ENCODE peak calls at places on chromosome 18, in six cellular contexts. One of them, this sample, is unnamed.

GRCh38 chr18:7221424-7222155 is 9.3 kb upstream of the LRRC30 start:
- DNase-seq in suprapubic skin: no peak
- DNase-seq in left ventricle myocardium inferior: no peak
- DNase-seq in sigmoid colon: no peak
- DNase-seq in bronchial epithelial cell: peak
- DNase-seq in Panc1: peak
- DNase-seq in this sample: no peak

GRCh38 chr18:45688834-45689233 is 35.1 kb upstream of the SLC14A1 start:
- DNase-seq in bronchial epithelial cell: no peak
- DNase-seq in left ventricle myocardium inferior: no peak
- DNase-seq in Panc1: no peak
- DNase-seq in suprapubic skin: no peak
- DNase-seq in sigmoid colon: no peak
- DNase-seq in this sample: peak

GRCh38 chr18:54612237-54612636 is 21.2 kb downstream of the DYNAP start:
- DNase-seq in bronchial epithelial cell: peak
- DNase-seq in Panc1: no peak
- DNase-seq in sigmoid colon: no peak
- DNase-seq in suprapubic skin: no peak
- DNase-seq in left ventricle myocardium inferior: no peak
- DNase-seq in this sample: no peak

GRCh38 chr18:51235011-51235789 is 37.7 kb upstream of the MEX3C start:
- DNase-seq in Panc1: no peak
- DNase-seq in sigmoid colon: no peak
- DNase-seq in left ventricle myocardium inferior: no peak
- DNase-seq in suprapubic skin: no peak
- DNase-seq in bronchial epithelial cell: peak
- DNase-seq in this sample: peak

GRCh38 chr18:77482190-77482928 is 232.7 kb downstream of the GALR1 start:
- DNase-seq in sigmoid colon: no peak
- DNase-seq in bronchial epithelial cell: no peak
- DNase-seq in left ventricle myocardium inferior: no peak
- DNase-seq in suprapubic skin: no peak
- DNase-seq in Panc1: no peak
- DNase-seq in this sample: no peak

GRCh38 chr18:8662574-8663255 is 42.6 kb upstream of the MTCL1 start:
- DNase-seq in suprapubic skin: no peak
- DNase-seq in sigmoid colon: no peak
- DNase-seq in left ventricle myocardium inferior: no peak
- DNase-seq in bronchial epithelial cell: no peak
- DNase-seq in Panc1: no peak
- DNase-seq in this sample: no peak

GRCh38 chr18:50465211-50466153 is 90.6 kb downstream of the SKA1 start:
- DNase-seq in left ventricle myocardium inferior: no peak
- DNase-seq in Panc1: no peak
- DNase-seq in suprapubic skin: no peak
- DNase-seq in sigmoid colon: no peak
- DNase-seq in bronchial epithelial cell: peak
- DNase-seq in this sample: no peak

GRCh38 chr18:75915941-75916640 is 488.6 kb upstream of the SMIM21 start:
- DNase-seq in bronchial epithelial cell: no peak
- DNase-seq in left ventricle myocardium inferior: no peak
- DNase-seq in Panc1: no peak
- DNase-seq in suprapubic skin: no peak
- DNase-seq in sigmoid colon: no peak
- DNase-seq in this sample: no peak

GRCh38 chr18:23805898-23806297 is 116.6 kb downstream of the LAMA3 start:
- DNase-seq in sigmoid colon: no peak
- DNase-seq in suprapubic skin: no peak
- DNase-seq in bronchial epithelial cell: peak
- DNase-seq in left ventricle myocardium inferior: no peak
- DNase-seq in Panc1: no peak
- DNase-seq in this sample: no peak

GRCh38 chr18:37385846-37386435 is 179.7 kb downstream of the CELF4 start:
- DNase-seq in sigmoid colon: no peak
- DNase-seq in bronchial epithelial cell: peak
- DNase-seq in Panc1: no peak
- DNase-seq in left ventricle myocardium inferior: no peak
- DNase-seq in suprapubic skin: no peak
- DNase-seq in this sample: peak

GRCh38 chr18:24878289-24878688 is 417.9 kb downstream of the HRH4 start:
- DNase-seq in sigmoid colon: no peak
- DNase-seq in suprapubic skin: no peak
- DNase-seq in left ventricle myocardium inferior: no peak
- DNase-seq in Panc1: no peak
- DNase-seq in bronchial epithelial cell: peak
- DNase-seq in this sample: no peak

GRCh38 chr18:49597556-49597955 is 35.7 kb downstream of the LIPG start:
- DNase-seq in sigmoid colon: no peak
- DNase-seq in left ventricle myocardium inferior: no peak
- DNase-seq in suprapubic skin: no peak
- DNase-seq in bronchial epithelial cell: peak
- DNase-seq in Panc1: no peak
- DNase-seq in this sample: no peak

GRCh38 chr18:6482198-6482977 is 67.7 kb upstream of the L3MBTL4 start:
- DNase-seq in suprapubic skin: peak
- DNase-seq in left ventricle myocardium inferior: peak
- DNase-seq in sigmoid colon: peak
- DNase-seq in bronchial epithelial cell: peak
- DNase-seq in Panc1: peak
- DNase-seq in this sample: peak

GRCh38 chr18:31428211-31428610 is 19.3 kb upstream of the DSG3 start:
- DNase-seq in bronchial epithelial cell: no peak
- DNase-seq in left ventricle myocardium inferior: no peak
- DNase-seq in sigmoid colon: no peak
- DNase-seq in Panc1: no peak
- DNase-seq in suprapubic skin: no peak
- DNase-seq in this sample: no peak

GRCh38 chr18:54530285-54530684 is 60.8 kb upstream of the DYNAP start:
- DNase-seq in left ventricle myocardium inferior: no peak
- DNase-seq in suprapubic skin: no peak
- DNase-seq in Panc1: no peak
- DNase-seq in bronchial epithelial cell: no peak
- DNase-seq in sigmoid colon: no peak
- DNase-seq in this sample: no peak

GRCh38 chr18:35095983-35096676 is 54.9 kb downstream of the MAPRE2 start:
- DNase-seq in sigmoid colon: no peak
- DNase-seq in suprapubic skin: no peak
- DNase-seq in bronchial epithelial cell: peak
- DNase-seq in left ventricle myocardium inferior: no peak
- DNase-seq in Panc1: no peak
- DNase-seq in this sample: no peak

GRCh38 chr18:73614812-73615211 is 532.8 kb downstream of the FBXO15 start:
- DNase-seq in suprapubic skin: no peak
- DNase-seq in bronchial epithelial cell: peak
- DNase-seq in sigmoid colon: no peak
- DNase-seq in left ventricle myocardium inferior: no peak
- DNase-seq in Panc1: no peak
- DNase-seq in this sample: no peak

GRCh38 chr18:5543036-5543671 is 643 bp downstream of the EPB41L3 start:
- DNase-seq in Panc1: no peak
- DNase-seq in bronchial epithelial cell: no peak
- DNase-seq in suprapubic skin: no peak
- DNase-seq in left ventricle myocardium inferior: no peak
- DNase-seq in sigmoid colon: peak
- DNase-seq in this sample: peak

GRCh38 chr18:76880026-76880425 is 57.7 kb downstream of the ZNF236 start:
- DNase-seq in sigmoid colon: no peak
- DNase-seq in left ventricle myocardium inferior: no peak
- DNase-seq in bronchial epithelial cell: no peak
- DNase-seq in Panc1: no peak
- DNase-seq in suprapubic skin: no peak
- DNase-seq in this sample: no peak

GRCh38 chr18:55343396-55344073 is 244.5 kb downstream of the TCF4 start:
- DNase-seq in Panc1: no peak
- DNase-seq in sigmoid colon: no peak
- DNase-seq in suprapubic skin: no peak
- DNase-seq in left ventricle myocardium inferior: no peak
- DNase-seq in bronchial epithelial cell: peak
- DNase-seq in this sample: no peak

GRCh38 chr18:43170586-43170985 is 55.1 kb upstream of the RIT2 start:
- DNase-seq in left ventricle myocardium inferior: no peak
- DNase-seq in sigmoid colon: no peak
- DNase-seq in Panc1: no peak
- DNase-seq in suprapubic skin: no peak
- DNase-seq in bronchial epithelial cell: no peak
- DNase-seq in this sample: no peak
- TF ChIP-seq CTCF in left ventricle myocardium inferior: no peak
- TF ChIP-seq CTCF in sigmoid colon: no peak
- TF ChIP-seq CTCF in Panc1: no peak
- TF ChIP-seq CTCF in suprapubic skin: no peak
- TF ChIP-seq CTCF in bronchial epithelial cell: no peak
- TF ChIP-seq CTCF in this sample: no peak

GRCh38 chr18:2486426-2486825 is 84.9 kb downstream of the METTL4 start:
- DNase-seq in bronchial epithelial cell: no peak
- DNase-seq in left ventricle myocardium inferior: no peak
- DNase-seq in sigmoid colon: no peak
- DNase-seq in suprapubic skin: no peak
- DNase-seq in Panc1: no peak
- DNase-seq in this sample: no peak
- TF ChIP-seq CTCF in bronchial epithelial cell: no peak
- TF ChIP-seq CTCF in left ventricle myocardium inferior: no peak
- TF ChIP-seq CTCF in sigmoid colon: no peak
- TF ChIP-seq CTCF in suprapubic skin: no peak
- TF ChIP-seq CTCF in Panc1: no peak
- TF ChIP-seq CTCF in this sample: no peak

DNA sequence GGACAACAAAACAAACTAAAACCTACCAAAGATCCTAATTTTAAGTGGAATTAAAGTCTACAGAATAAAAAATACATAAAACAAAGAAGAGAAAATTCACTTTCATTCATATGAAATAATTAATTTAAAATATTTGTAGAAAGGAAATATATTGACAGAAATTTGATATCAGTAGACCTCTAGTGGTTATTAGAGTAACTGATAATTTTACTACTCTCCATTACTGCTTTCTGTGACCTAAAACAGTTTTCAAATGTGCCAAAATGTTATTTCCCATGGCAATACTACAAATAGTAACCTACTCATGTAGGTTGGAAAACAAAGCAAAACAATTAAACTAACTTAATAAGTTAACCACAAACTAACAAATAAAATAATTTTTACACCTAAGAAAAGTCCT is 147.1 kb downstream of the NOL4 start:
- DNase-seq in Panc1: no peak
- DNase-seq in suprapubic skin: no peak
- DNase-seq in sigmoid colon: no peak
- DNase-seq in left ventricle myocardium inferior: no peak
- DNase-seq in bronchial epithelial cell: no peak
- DNase-seq in this sample: no peak
- TF ChIP-seq CTCF in Panc1: no peak
- TF ChIP-seq CTCF in suprapubic skin: no peak
- TF ChIP-seq CTCF in sigmoid colon: no peak
- TF ChIP-seq CTCF in left ventricle myocardium inferior: no peak
- TF ChIP-seq CTCF in bronchial epithelial cell: no peak
- TF ChIP-seq CTCF in this sample: no peak

GRCh38 chr18:39732918-39733317 is 2167.3 kb upstream of the CELF4 start:
- DNase-seq in suprapubic skin: no peak
- DNase-seq in Panc1: no peak
- DNase-seq in bronchial epithelial cell: no peak
- DNase-seq in sigmoid colon: no peak
- DNase-seq in left ventricle myocardium inferior: no peak
- DNase-seq in this sample: no peak
- TF ChIP-seq CTCF in suprapubic skin: no peak
- TF ChIP-seq CTCF in Panc1: peak
- TF ChIP-seq CTCF in bronchial epithelial cell: peak
- TF ChIP-seq CTCF in sigmoid colon: no peak
- TF ChIP-seq CTCF in left ventricle myocardium inferior: no peak
- TF ChIP-seq CTCF in this sample: no peak

This sample was measured in GM13976.